ENCODE peak calls at places on chromosomes 3 and 15, in four cellular contexts. One of them, this sample, is unnamed. For H3K27me3 and H3K9me3, the result is how much of the 10 kb centered on the place peaks cover.

GRCh38 chr15:100314809-100315400 is 26.9 kb downstream of the ADAMTS17 start:
- DNase-seq in CD8-positive, alpha-beta memory T cell: no peak
- DNase-seq in AG04450: no peak
- DNase-seq in cardiac muscle cell: no peak
- DNase-seq in this sample: no peak

GRCh38 chr15:39434751-39435238 is 146.1 kb upstream of the THBS1 start:
- DNase-seq in CD8-positive, alpha-beta memory T cell: no peak
- DNase-seq in AG04450: no peak
- DNase-seq in cardiac muscle cell: peak
- DNase-seq in this sample: no peak

GRCh38 chr3:100033814-100034490 is 80.3 kb downstream of the FILIP1L start:
- DNase-seq in CD8-positive, alpha-beta memory T cell: no peak
- DNase-seq in AG04450: no peak
- DNase-seq in cardiac muscle cell: peak
- DNase-seq in this sample: no peak

GRCh38 chr3:116378077-116378476 is 67.2 kb downstream of the LSAMP start:
- DNase-seq in CD8-positive, alpha-beta memory T cell: no peak
- DNase-seq in AG04450: no peak
- DNase-seq in cardiac muscle cell: no peak
- DNase-seq in this sample: no peak

GRCh38 chr3:146020969-146021368 is 140.0 kb downstream of the PLOD2 start:
- DNase-seq in CD8-positive, alpha-beta memory T cell: no peak
- DNase-seq in AG04450: no peak
- DNase-seq in cardiac muscle cell: no peak
- DNase-seq in this sample: no peak

GRCh38 chr15:48384616-48385015 is 53.4 kb downstream of the DUT start:
- DNase-seq in CD8-positive, alpha-beta memory T cell: no peak
- DNase-seq in AG04450: no peak
- DNase-seq in cardiac muscle cell: no peak
- DNase-seq in this sample: no peak

GRCh38 chr15:39874890-39875549 is 45.0 kb downstream of the GPR176 start:
- DNase-seq in CD8-positive, alpha-beta memory T cell: no peak
- DNase-seq in AG04450: no peak
- DNase-seq in cardiac muscle cell: peak
- DNase-seq in this sample: no peak

GRCh38 chr3:32816439-32817194 is 1.2 kb upstream of the TRIM71 start:
- DNase-seq in CD8-positive, alpha-beta memory T cell: no peak
- DNase-seq in AG04450: no peak
- DNase-seq in cardiac muscle cell: peak
- DNase-seq in this sample: no peak

GRCh38 chr3:29186982-29187718 is 93.7 kb upstream of the RBMS3 start:
- DNase-seq in CD8-positive, alpha-beta memory T cell: no peak
- DNase-seq in AG04450: peak
- DNase-seq in cardiac muscle cell: peak
- DNase-seq in this sample: no peak

GRCh38 chr15:70863450-70864218 is 9.7 kb upstream of the LARP6 start:
- DNase-seq in CD8-positive, alpha-beta memory T cell: no peak
- DNase-seq in AG04450: no peak
- DNase-seq in cardiac muscle cell: peak
- DNase-seq in this sample: no peak

GRCh38 chr3:13144163-13145023 is 71.2 kb upstream of the IQSEC1 start:
- DNase-seq in CD8-positive, alpha-beta memory T cell: no peak
- DNase-seq in AG04450: no peak
- DNase-seq in cardiac muscle cell: no peak
- DNase-seq in this sample: no peak

GRCh38 chr3:65927576-65927975 is 111.1 kb downstream of the MAGI1 start:
- DNase-seq in CD8-positive, alpha-beta memory T cell: no peak
- DNase-seq in AG04450: no peak
- DNase-seq in cardiac muscle cell: no peak
- DNase-seq in this sample: no peak

GRCh38 chr15:88684345-88684744 is 45.5 kb downstream of the ISG20 start:
- DNase-seq in CD8-positive, alpha-beta memory T cell: no peak
- DNase-seq in AG04450: no peak
- DNase-seq in cardiac muscle cell: no peak
- DNase-seq in this sample: no peak

GRCh38 chr3:188208751-188209433 is 54.9 kb downstream of the LPP start:
- DNase-seq in CD8-positive, alpha-beta memory T cell: no peak
- DNase-seq in AG04450: peak
- DNase-seq in cardiac muscle cell: no peak
- DNase-seq in this sample: no peak

GRCh38 chr3:170524072-170524471 is 61.8 kb downstream of the SLC7A14 start:
- DNase-seq in CD8-positive, alpha-beta memory T cell: no peak
- DNase-seq in AG04450: no peak
- DNase-seq in cardiac muscle cell: peak
- DNase-seq in this sample: no peak

GRCh38 chr3:45273681-45274515 is 47.8 kb upstream of the TMEM158 start:
- DNase-seq in CD8-positive, alpha-beta memory T cell: no peak
- DNase-seq in AG04450: no peak
- DNase-seq in cardiac muscle cell: no peak
- DNase-seq in this sample: no peak

GRCh38 chr3:48716508-48716981 is 476 bp downstream of the IP6K2 start:
- DNase-seq in CD8-positive, alpha-beta memory T cell: peak
- DNase-seq in AG04450: no peak
- DNase-seq in cardiac muscle cell: no peak
- DNase-seq in this sample: no peak

GRCh38 chr15:77482570-77482969 is 61.9 kb downstream of the HMG20A start:
- DNase-seq in CD8-positive, alpha-beta memory T cell: no peak
- DNase-seq in AG04450: peak
- DNase-seq in cardiac muscle cell: peak
- DNase-seq in this sample: no peak

GRCh38 chr15:54029076-54029475 is 50.8 kb downstream of the UNC13C start:
- DNase-seq in CD8-positive, alpha-beta memory T cell: no peak
- DNase-seq in AG04450: no peak
- DNase-seq in cardiac muscle cell: no peak
- DNase-seq in this sample: no peak

GRCh38 chr3:131535596-131535995 is 32.8 kb upstream of the MRPL3 start:
- DNase-seq in CD8-positive, alpha-beta memory T cell: no peak
- DNase-seq in AG04450: no peak
- DNase-seq in cardiac muscle cell: no peak
- DNase-seq in this sample: no peak

GRCh38 chr3:101193957-101194356 is 126.4 kb downstream of the IMPG2 start:
- DNase-seq in CD8-positive, alpha-beta memory T cell: no peak
- DNase-seq in AG04450: no peak
- DNase-seq in cardiac muscle cell: peak
- DNase-seq in this sample: no peak

GRCh38 chr15:83734487-83734886 is 80.6 kb downstream of the ADAMTSL3 start:
- DNase-seq in CD8-positive, alpha-beta memory T cell: no peak
- DNase-seq in AG04450: no peak
- DNase-seq in cardiac muscle cell: peak
- DNase-seq in this sample: no peak

GRCh38 chr15:83556068-83556467 is 97.9 kb upstream of the ADAMTSL3 start:
- DNase-seq in CD8-positive, alpha-beta memory T cell: no peak
- DNase-seq in AG04450: no peak
- DNase-seq in cardiac muscle cell: no peak
- DNase-seq in this sample: no peak

GRCh38 chr3:108757404-108757982 is at the start of gene RETNLB:
- DNase-seq in CD8-positive, alpha-beta memory T cell: no peak
- DNase-seq in AG04450: no peak
- DNase-seq in cardiac muscle cell: no peak
- DNase-seq in this sample: no peak

GRCh38 chr3:71958533-71958932 is 173.6 kb upstream of the PROK2 start:
- DNase-seq in CD8-positive, alpha-beta memory T cell: no peak
- DNase-seq in AG04450: no peak
- DNase-seq in cardiac muscle cell: no peak
- DNase-seq in this sample: no peak

GRCh38 chr3:69420781-69421520 is 35.1 kb upstream of the FRMD4B start:
- DNase-seq in CD8-positive, alpha-beta memory T cell: no peak
- DNase-seq in AG04450: no peak
- DNase-seq in cardiac muscle cell: peak
- DNase-seq in this sample: no peak

GRCh38 chr3:155727836-155728235 is 17.0 kb downstream of the PLCH1 start:
- DNase-seq in CD8-positive, alpha-beta memory T cell: no peak
- DNase-seq in AG04450: no peak
- DNase-seq in cardiac muscle cell: no peak
- DNase-seq in this sample: no peak

GRCh38 chr3:23667536-23668429 is 138.0 kb upstream of the UBE2E1 start:
- DNase-seq in CD8-positive, alpha-beta memory T cell: no peak
- DNase-seq in AG04450: no peak
- DNase-seq in cardiac muscle cell: no peak
- DNase-seq in this sample: no peak

GRCh38 chr3:16239776-16240175 is 25.0 kb downstream of the DPH3 start:
- DNase-seq in CD8-positive, alpha-beta memory T cell: no peak
- DNase-seq in AG04450: no peak
- DNase-seq in cardiac muscle cell: peak
- DNase-seq in this sample: no peak

GRCh38 chr3:97930018-97930417 is 42.2 kb downstream of the RIOX2 start:
- DNase-seq in CD8-positive, alpha-beta memory T cell: no peak
- DNase-seq in AG04450: no peak
- DNase-seq in cardiac muscle cell: no peak
- DNase-seq in this sample: no peak

DNA sequence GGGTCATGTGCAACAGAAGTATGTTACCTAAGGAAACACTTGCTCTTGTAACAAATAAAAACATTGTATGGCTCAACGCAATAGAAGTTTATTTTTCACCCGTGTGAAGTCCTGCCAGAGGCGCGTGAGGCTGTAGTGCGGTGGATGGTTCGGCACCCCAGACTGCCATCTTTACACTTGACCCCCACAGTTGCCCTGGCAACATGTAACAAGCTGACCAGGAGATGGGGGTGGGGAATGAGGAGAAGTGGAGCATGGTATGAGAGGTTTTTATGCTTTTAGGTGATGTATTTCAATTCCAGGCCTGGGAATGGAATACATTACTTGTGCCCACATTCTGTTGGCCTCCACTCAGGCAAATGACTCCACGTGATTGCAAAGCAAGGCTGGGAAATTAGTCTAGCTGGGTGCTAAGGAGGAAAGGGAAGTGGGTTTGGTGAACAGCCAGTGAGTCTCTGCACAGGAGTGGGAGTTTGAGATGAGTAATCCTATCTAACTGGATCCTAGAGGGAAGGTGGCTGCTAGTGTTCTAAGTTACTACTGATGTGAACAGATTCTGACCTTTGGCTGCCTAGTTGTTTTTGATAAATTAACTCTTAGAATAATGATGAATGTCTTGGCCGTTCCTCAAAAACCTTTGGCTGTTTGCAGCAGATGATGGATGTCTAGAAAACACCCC is 33.8 kb upstream of the GREM1 start:
- DNase-seq in CD8-positive, alpha-beta memory T cell: no peak
- DNase-seq in AG04450: peak
- DNase-seq in cardiac muscle cell: peak
- DNase-seq in this sample: no peak
- H3K4me3 ChIP-seq in CD8-positive, alpha-beta memory T cell: no peak
- H3K4me3 ChIP-seq in AG04450: no peak
- H3K4me3 ChIP-seq in cardiac muscle cell: no peak
- H3K4me3 ChIP-seq in this sample: no peak

GRCh38 chr3:150538324-150539208 is 7.7 kb downstream of the SERP1 start:
- DNase-seq in CD8-positive, alpha-beta memory T cell: no peak
- DNase-seq in AG04450: no peak
- DNase-seq in cardiac muscle cell: no peak
- DNase-seq in this sample: no peak
- H3K27me3 ChIP-seq in CD8-positive, alpha-beta memory T cell: under half
- H3K27me3 ChIP-seq in AG04450: under half
- H3K27me3 ChIP-seq in cardiac muscle cell: under half
- H3K27me3 ChIP-seq in this sample: under half

DNA sequence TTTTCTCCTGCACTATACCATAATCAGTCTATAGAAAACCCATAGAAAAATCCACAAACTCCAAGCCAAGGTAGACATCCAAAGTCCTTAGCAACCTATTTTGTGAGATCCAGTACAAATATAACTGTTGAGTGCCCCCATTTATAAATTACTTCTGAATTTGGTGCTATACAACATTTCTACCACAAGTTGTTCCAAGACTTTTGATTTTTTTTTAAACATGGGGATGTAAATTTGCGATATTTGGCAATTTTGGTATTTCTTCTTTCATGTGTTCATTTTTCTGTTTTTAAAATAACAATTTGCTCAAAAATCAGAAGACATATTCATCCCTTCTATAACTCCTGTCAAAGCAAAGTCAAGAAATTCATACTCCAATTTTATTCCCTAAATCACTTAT is 763.8 kb downstream of the ROBO1 start:
- DNase-seq in CD8-positive, alpha-beta memory T cell: no peak
- DNase-seq in AG04450: no peak
- DNase-seq in cardiac muscle cell: no peak
- DNase-seq in this sample: no peak
- H3K9me3 ChIP-seq in CD8-positive, alpha-beta memory T cell: under half
- H3K9me3 ChIP-seq in AG04450: under half
- H3K9me3 ChIP-seq in cardiac muscle cell: under half
- H3K9me3 ChIP-seq in this sample: under half

GRCh38 chr3:27423463-27423862 is 54.3 kb upstream of the NEK10 start:
- DNase-seq in CD8-positive, alpha-beta memory T cell: no peak
- DNase-seq in AG04450: peak
- DNase-seq in cardiac muscle cell: peak
- DNase-seq in this sample: no peak
- H3K4me3 ChIP-seq in CD8-positive, alpha-beta memory T cell: no peak
- H3K4me3 ChIP-seq in AG04450: no peak
- H3K4me3 ChIP-seq in cardiac muscle cell: no peak
- H3K4me3 ChIP-seq in this sample: no peak

GRCh38 chr3:128502712-128503111 is 9.7 kb upstream of the GATA2 start:
- DNase-seq in CD8-positive, alpha-beta memory T cell: no peak
- DNase-seq in AG04450: no peak
- DNase-seq in cardiac muscle cell: no peak
- DNase-seq in this sample: no peak

GRCh38 chr3:128504957-128505730 is 12.1 kb upstream of the GATA2 start:
- DNase-seq in CD8-positive, alpha-beta memory T cell: no peak
- DNase-seq in AG04450: no peak
- DNase-seq in cardiac muscle cell: no peak
- DNase-seq in this sample: no peak

GRCh38 chr3:128504533-128504915 is 11.5 kb upstream of the GATA2 start:
- DNase-seq in CD8-positive, alpha-beta memory T cell: no peak
- DNase-seq in AG04450: no peak
- DNase-seq in cardiac muscle cell: no peak
- DNase-seq in this sample: no peak

GRCh38 chr3:128503164-128503651 is 10.2 kb upstream of the GATA2 start:
- DNase-seq in CD8-positive, alpha-beta memory T cell: no peak
- DNase-seq in AG04450: no peak
- DNase-seq in cardiac muscle cell: no peak
- DNase-seq in this sample: no peak

GRCh38 chr3:128503751-128504532 is 10.9 kb upstream of the GATA2 start:
- DNase-seq in CD8-positive, alpha-beta memory T cell: no peak
- DNase-seq in AG04450: no peak
- DNase-seq in cardiac muscle cell: no peak
- DNase-seq in this sample: no peak
- H3K27me3 ChIP-seq in CD8-positive, alpha-beta memory T cell: under half
- H3K27me3 ChIP-seq in AG04450: under half
- H3K27me3 ChIP-seq in cardiac muscle cell: under half
- H3K27me3 ChIP-seq in this sample: under half

DNA sequence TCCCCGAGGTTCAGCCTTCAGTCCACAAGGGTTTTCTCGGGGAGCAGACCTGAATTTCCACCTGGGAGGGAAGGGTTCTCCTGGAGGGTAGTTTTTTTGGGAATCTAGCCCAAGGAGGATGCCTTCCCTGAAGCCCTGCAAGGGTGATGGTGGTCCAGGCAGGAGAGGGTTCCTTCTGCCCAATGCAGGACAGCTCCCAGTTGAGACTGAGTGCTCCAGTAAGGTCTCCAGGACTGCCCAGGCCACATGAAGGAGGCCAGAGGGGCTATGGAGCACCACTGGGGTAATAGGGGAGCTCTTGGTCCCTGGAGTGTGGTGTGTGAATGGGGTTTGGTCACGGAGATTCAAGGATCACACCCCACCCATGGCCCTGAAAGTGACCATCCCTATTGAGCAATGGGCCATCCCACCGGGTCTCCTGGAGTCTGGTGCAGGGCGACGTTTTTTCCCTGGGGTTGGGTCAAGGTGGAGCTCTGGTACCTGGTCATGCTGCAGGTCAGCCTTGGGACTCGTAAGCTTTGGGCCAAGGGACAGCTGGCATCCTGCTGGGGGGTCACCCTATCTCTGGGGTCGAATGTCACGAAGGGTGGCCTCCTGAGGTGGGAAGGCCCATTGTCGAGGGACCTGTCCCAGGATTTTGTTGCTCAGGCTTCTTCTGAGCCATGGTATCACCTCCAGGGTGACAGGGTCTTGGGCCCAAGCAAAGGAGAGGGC is 196.5 kb downstream of the UBE3A start:
- DNase-seq in CD8-positive, alpha-beta memory T cell: no peak
- DNase-seq in AG04450: no peak
- DNase-seq in cardiac muscle cell: no peak
- DNase-seq in this sample: no peak
- H3K9me3 ChIP-seq in CD8-positive, alpha-beta memory T cell: under half
- H3K9me3 ChIP-seq in AG04450: half or more
- H3K9me3 ChIP-seq in cardiac muscle cell: under half
- H3K9me3 ChIP-seq in this sample: under half